ENCODE peak calls at places on chromosomes 1 and 21, in seven cellular contexts. H, C, K, R, Z, O and B are unnamed samples. For H3K9me3 and H3K27me3, the result is how much of the 10 kb centered on the place peaks cover.

GRCh38 chr21:27803571-27803970 is 836.7 kb upstream of the ADAMTS5 start:
- DNase-seq in H (no peak), C (no peak), K (no peak), R (no peak), Z (no peak), O (no peak), B (no peak)

GRCh38 chr1:203276916-203277535 is 28.3 kb upstream of the BTG2 start:
- DNase-seq in H (no peak), C (no peak), K (no peak), R (no peak), Z (no peak), O (peak), B (no peak)

GRCh38 chr1:227899141-227899819 is 48.5 kb downstream of the WNT9A start:
- DNase-seq in H (no peak), C (no peak), K (no peak), R (no peak), Z (no peak), O (no peak), B (no peak)

GRCh38 chr1:74470936-74471335 is 41.5 kb downstream of the LRRC53 start:
- DNase-seq in H (no peak), C (peak), K (no peak), R (no peak), Z (no peak), O (no peak), B (no peak)

GRCh38 chr21:45011911-45012660 is 62.3 kb upstream of the ADARB1 start:
- DNase-seq in H (no peak), C (peak), K (peak), R (peak), Z (peak), O (no peak), B (no peak)

GRCh38 chr1:932776-933602 is 9.3 kb downstream of the SAMD11 start:
- DNase-seq in H (no peak), C (no peak), K (no peak), R (no peak), Z (no peak), O (no peak), B (no peak)

GRCh38 chr21:44494418-44494817 is 39.1 kb downstream of the LRRC3 start:
- DNase-seq in H (no peak), C (no peak), K (no peak), R (no peak), Z (no peak), O (no peak), B (no peak)

GRCh38 chr1:204706838-204707509 is 21.4 kb upstream of the LRRN2 start:
- DNase-seq in H (no peak), C (no peak), K (peak), R (no peak), Z (no peak), O (no peak), B (no peak)

GRCh38 chr1:13888351-13888996 is 188.5 kb downstream of the PRDM2 start:
- DNase-seq in H (no peak), C (no peak), K (no peak), R (no peak), Z (no peak), O (no peak), B (no peak)

GRCh38 chr1:156489166-156489934 is 11.2 kb downstream of the MEF2D start:
- DNase-seq in H (peak), C (peak), K (peak), R (no peak), Z (peak), O (peak), B (no peak)

GRCh38 chr1:96416111-96416595 is 305.4 kb upstream of the PTBP2 start:
- DNase-seq in H (peak), C (peak), K (peak), R (peak), Z (peak), O (no peak), B (no peak)

GRCh38 chr1:84505167-84506001 is 802 bp upstream of the SPATA1 start:
- DNase-seq in H (no peak), C (peak), K (peak), R (no peak), Z (no peak), O (no peak), B (no peak)

GRCh38 chr1:91830242-91831131 is 55.5 kb downstream of the TGFBR3 start:
- DNase-seq in H (peak), C (no peak), K (peak), R (peak), Z (peak), O (no peak), B (no peak)

GRCh38 chr1:182261655-182262054 is 129.9 kb downstream of the GLUL start:
- DNase-seq in H (no peak), C (no peak), K (no peak), R (no peak), Z (no peak), O (no peak), B (no peak)

GRCh38 chr1:7265771-7266371 is 480.6 kb downstream of the CAMTA1 start:
- DNase-seq in H (no peak), C (no peak), K (peak), R (peak), Z (peak), O (no peak), B (no peak)

GRCh38 chr1:19000065-19000464 is 43.6 kb upstream of the IFFO2 start:
- DNase-seq in H (no peak), C (no peak), K (no peak), R (no peak), Z (no peak), O (no peak), B (no peak)

GRCh38 chr1:237873487-237873927 is 17.2 kb downstream of the ZP4 start:
- DNase-seq in H (no peak), C (no peak), K (no peak), R (no peak), Z (peak), O (no peak), B (no peak)

GRCh38 chr1:59332983-59333382 is 36.1 kb downstream of the FGGY start:
- DNase-seq in H (no peak), C (no peak), K (no peak), R (no peak), Z (peak), O (no peak), B (no peak)

GRCh38 chr1:40838045-40838979 is 23.9 kb downstream of the CITED4 start:
- DNase-seq in H (no peak), C (no peak), K (peak), R (no peak), Z (no peak), O (peak), B (no peak)

GRCh38 chr1:59926381-59927243 is at the start of gene CYP2J2:
- DNase-seq in H (peak), C (peak), K (peak), R (no peak), Z (peak), O (peak), B (peak)

GRCh38 chr1:227424948-227425347 is 106.7 kb upstream of the CDC42BPA start:
- DNase-seq in H (no peak), C (no peak), K (no peak), R (no peak), Z (no peak), O (no peak), B (no peak)

GRCh38 chr1:168079761-168080160 is 57.0 kb downstream of the GPR161 start:
- DNase-seq in H (no peak), C (no peak), K (no peak), R (no peak), Z (peak), O (no peak), B (no peak)

GRCh38 chr1:60488857-60489256 is 415.3 kb upstream of the C1orf87 start:
- DNase-seq in H (no peak), C (no peak), K (peak), R (no peak), Z (no peak), O (peak), B (no peak)

GRCh38 chr1:194341587-194341986 is 1155.2 kb upstream of the B3GALT2 start:
- DNase-seq in H (no peak), C (no peak), K (no peak), R (no peak), Z (no peak), O (no peak), B (no peak)

GRCh38 chr21:25735895-25736597 is 1.3 kb downstream of the GABPA start:
- DNase-seq in H (no peak), C (peak), K (peak), R (no peak), Z (peak), O (no peak), B (no peak)

GRCh38 chr1:212255705-212256307 is 29.4 kb upstream of the PPP2R5A start:
- DNase-seq in H (no peak), C (no peak), K (no peak), R (no peak), Z (peak), O (no peak), B (no peak)

GRCh38 chr21:37181059-37181458 is 86.1 kb downstream of the VPS26C start:
- DNase-seq in H (no peak), C (no peak), K (no peak), R (no peak), Z (no peak), O (no peak), B (no peak)

GRCh38 chr1:172397221-172397620 is 23.3 kb upstream of the C1orf105 start:
- DNase-seq in H (no peak), C (no peak), K (no peak), R (no peak), Z (peak), O (no peak), B (no peak)

GRCh38 chr21:34862951-34863350 is 186.2 kb downstream of the RUNX1 start:
- DNase-seq in H (no peak), C (no peak), K (no peak), R (no peak), Z (no peak), O (no peak), B (no peak)

GRCh38 chr1:74010206-74010605 is 187.8 kb downstream of the LRRIQ3 start:
- DNase-seq in H (no peak), C (no peak), K (no peak), R (no peak), Z (no peak), O (no peak), B (no peak)

GRCh38 chr1:179175011-179175934 is 54.2 kb downstream of the ABL2 start:
- DNase-seq in H (no peak), C (no peak), K (peak), R (no peak), Z (peak), O (no peak), B (no peak)

GRCh38 chr1:87684786-87685185 is 356.1 kb downstream of the LMO4 start:
- DNase-seq in H (peak), C (no peak), K (no peak), R (no peak), Z (peak), O (peak), B (no peak)

GRCh38 chr21:32529679-32530078 is 55.6 kb downstream of the TCP10L start:
- DNase-seq in H (no peak), C (no peak), K (no peak), R (no peak), Z (no peak), O (no peak), B (no peak)

GRCh38 chr1:23446644-23447310 is 22.2 kb upstream of the TCEA3 start:
- DNase-seq in H (no peak), C (no peak), K (no peak), R (no peak), Z (no peak), O (no peak), B (no peak)

GRCh38 chr1:205927676-205928075 is 15.6 kb downstream of the SLC26A9 start:
- DNase-seq in H (no peak), C (no peak), K (peak), R (no peak), Z (no peak), O (no peak), B (no peak)

GRCh38 chr1:167430849-167431242 is 87.5 kb downstream of the CD247 start:
- DNase-seq in H (no peak), C (no peak), K (peak), R (no peak), Z (no peak), O (no peak), B (no peak)

GRCh38 chr1:6419397-6419802 is 319 bp downstream of the HES2 start:
- DNase-seq in H (no peak), C (no peak), K (peak), R (no peak), Z (no peak), O (no peak), B (no peak)

GRCh38 chr1:228683428-228683827 is 51.9 kb upstream of the RHOU start:
- DNase-seq in H (no peak), C (no peak), K (no peak), R (no peak), Z (no peak), O (no peak), B (no peak)

GRCh38 chr1:84433253-84434080 is 35.2 kb downstream of the DNASE2B start:
- DNase-seq in H (peak), C (peak), K (peak), R (peak), Z (peak), O (peak), B (peak)

GRCh38 chr21:38823737-38824123 is 18.0 kb downstream of the ETS2 start:
- DNase-seq in H (no peak), C (no peak), K (no peak), R (no peak), Z (no peak), O (no peak), B (no peak)
- H3K9me3 ChIP-seq in H (under half), C (under half), K (under half), R (under half), Z (under half), O (under half), B (under half)

GRCh38 chr1:25917996-25918395 is 11.8 kb upstream of the STMN1 start:
- DNase-seq in H (no peak), C (peak), K (no peak), R (no peak), Z (peak), O (no peak), B (no peak)
- H3K27me3 ChIP-seq in H (under half), C (under half), K (under half), R (under half), Z (under half), O (under half), B (under half)

DNA sequence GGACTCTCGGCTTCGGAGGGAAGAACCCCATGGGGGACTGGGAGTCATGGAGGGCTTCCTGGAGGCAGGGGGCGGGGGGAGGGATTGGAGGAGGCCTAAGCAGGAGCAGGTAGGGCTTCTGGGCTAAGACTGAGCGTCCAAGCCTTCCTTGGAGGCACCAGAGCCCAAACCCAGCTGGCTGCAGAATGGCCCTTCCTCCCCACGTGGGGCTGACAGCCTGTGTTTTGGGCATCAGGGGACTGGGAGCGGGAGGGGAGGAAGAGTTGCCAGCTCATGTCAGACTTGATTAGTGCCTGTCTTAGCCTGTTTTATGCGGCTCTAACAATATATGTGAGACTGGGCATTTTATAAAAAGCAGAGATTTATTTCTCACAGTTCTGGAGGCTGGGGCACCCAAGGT is 38.9 kb downstream of the AJAP1 start:
- DNase-seq in H (no peak), C (no peak), K (peak), R (no peak), Z (no peak), O (no peak), B (no peak)
- H3K9me3 ChIP-seq in H (under half), C (under half), K (under half), R (half or more), Z (under half), O (under half), B (under half)

GRCh38 chr21:16378570-16378969 is 648.8 kb downstream of the USP25 start:
- DNase-seq in H (no peak), C (no peak), K (no peak), R (no peak), Z (no peak), O (no peak), B (no peak)
- H3K27me3 ChIP-seq in H (under half), C (under half), K (under half), R (under half), Z (under half), O (under half), B (under half)

GRCh38 chr21:10575311-10575667 is 53.9 kb downstream of the TPTE start:
- DNase-seq in H (no peak), C (no peak), K (no peak), R (no peak), Z (no peak), O (no peak), B (no peak)
- H3K9me3 ChIP-seq in H (under half), C (under half), K (under half), R (under half), Z (under half), O (under half), B (under half)

GRCh38 chr1:26814893-26815292 is 11.6 kb upstream of the ZDHHC18 start:
- DNase-seq in H (no peak), C (no peak), K (no peak), R (no peak), Z (no peak), O (no peak), B (no peak)
- H3K27me3 ChIP-seq in H (under half), C (under half), K (under half), R (under half), Z (under half), O (under half), B (under half)